ENCODE peak calls at places on chromosomes 5 and 9, in four cellular contexts. One of them, this sample, is unnamed.

GRCh38 chr5:164202338-164202737 is 696.9 kb downstream of the MAT2B start:
- DNase-seq in HuH-7: no peak
- DNase-seq in activated CD4-positive, alpha-beta T cell treated with anti-CD3 and anti-CD28 coated beads for 4 hours: no peak
- DNase-seq in body of pancreas: no peak
- DNase-seq in this sample: no peak

GRCh38 chr5:138934971-138935370 is 59.8 kb upstream of the LRRTM2 start:
- DNase-seq in activated CD4-positive, alpha-beta T cell treated with anti-CD3 and anti-CD28 coated beads for 4 hours: no peak
- DNase-seq in body of pancreas: no peak
- DNase-seq in HuH-7: no peak
- DNase-seq in this sample: no peak

GRCh38 chr5:119411291-119411934 is 40.9 kb upstream of the HSD17B4 start:
- DNase-seq in activated CD4-positive, alpha-beta T cell treated with anti-CD3 and anti-CD28 coated beads for 4 hours: no peak
- DNase-seq in HuH-7: no peak
- DNase-seq in body of pancreas: no peak
- DNase-seq in this sample: no peak

GRCh38 chr5:32071351-32071944 is 102.7 kb downstream of the GOLPH3 start:
- DNase-seq in HuH-7: no peak
- DNase-seq in activated CD4-positive, alpha-beta T cell treated with anti-CD3 and anti-CD28 coated beads for 4 hours: no peak
- DNase-seq in body of pancreas: no peak
- DNase-seq in this sample: no peak

GRCh38 chr5:171316258-171317121 is 7.4 kb downstream of the TLX3 start:
- DNase-seq in body of pancreas: peak
- DNase-seq in HuH-7: no peak
- DNase-seq in activated CD4-positive, alpha-beta T cell treated with anti-CD3 and anti-CD28 coated beads for 4 hours: no peak
- DNase-seq in this sample: no peak

GRCh38 chr5:76617675-76618074 is 5.5 kb downstream of the F2RL2 start:
- DNase-seq in HuH-7: no peak
- DNase-seq in activated CD4-positive, alpha-beta T cell treated with anti-CD3 and anti-CD28 coated beads for 4 hours: no peak
- DNase-seq in body of pancreas: no peak
- DNase-seq in this sample: no peak

GRCh38 chr5:97297063-97297715 is 114.1 kb upstream of the RIOK2 start:
- DNase-seq in HuH-7: peak
- DNase-seq in body of pancreas: no peak
- DNase-seq in activated CD4-positive, alpha-beta T cell treated with anti-CD3 and anti-CD28 coated beads for 4 hours: no peak
- DNase-seq in this sample: no peak

GRCh38 chr9:12643686-12644085 is 49.5 kb upstream of the TYRP1 start:
- DNase-seq in activated CD4-positive, alpha-beta T cell treated with anti-CD3 and anti-CD28 coated beads for 4 hours: no peak
- DNase-seq in body of pancreas: no peak
- DNase-seq in HuH-7: no peak
- DNase-seq in this sample: no peak

GRCh38 chr5:109411627-109412026 is 1.9 kb upstream of the PJA2 start:
- DNase-seq in body of pancreas: no peak
- DNase-seq in activated CD4-positive, alpha-beta T cell treated with anti-CD3 and anti-CD28 coated beads for 4 hours: no peak
- DNase-seq in HuH-7: no peak
- DNase-seq in this sample: no peak

GRCh38 chr5:124477577-124477976 is 268.9 kb downstream of the ZNF608 start:
- DNase-seq in activated CD4-positive, alpha-beta T cell treated with anti-CD3 and anti-CD28 coated beads for 4 hours: no peak
- DNase-seq in body of pancreas: no peak
- DNase-seq in HuH-7: no peak
- DNase-seq in this sample: no peak

GRCh38 chr5:1952021-1952420 is 69.3 kb upstream of the IRX4 start:
- DNase-seq in activated CD4-positive, alpha-beta T cell treated with anti-CD3 and anti-CD28 coated beads for 4 hours: no peak
- DNase-seq in body of pancreas: no peak
- DNase-seq in HuH-7: no peak
- DNase-seq in this sample: no peak

GRCh38 chr9:75186767-75187380 is 98.6 kb downstream of the OSTF1 start:
- DNase-seq in activated CD4-positive, alpha-beta T cell treated with anti-CD3 and anti-CD28 coated beads for 4 hours: no peak
- DNase-seq in HuH-7: no peak
- DNase-seq in body of pancreas: no peak
- DNase-seq in this sample: no peak

GRCh38 chr9:111832428-111832827 is 37.7 kb upstream of the SHOC1 start:
- DNase-seq in body of pancreas: no peak
- DNase-seq in activated CD4-positive, alpha-beta T cell treated with anti-CD3 and anti-CD28 coated beads for 4 hours: no peak
- DNase-seq in HuH-7: no peak
- DNase-seq in this sample: no peak

GRCh38 chr5:14038341-14038959 is 94.0 kb upstream of the DNAH5 start:
- DNase-seq in body of pancreas: no peak
- DNase-seq in activated CD4-positive, alpha-beta T cell treated with anti-CD3 and anti-CD28 coated beads for 4 hours: no peak
- DNase-seq in HuH-7: no peak
- DNase-seq in this sample: no peak

GRCh38 chr5:54610197-54610898 is 92.8 kb downstream of the SNX18 start:
- DNase-seq in activated CD4-positive, alpha-beta T cell treated with anti-CD3 and anti-CD28 coated beads for 4 hours: peak
- DNase-seq in HuH-7: no peak
- DNase-seq in body of pancreas: no peak
- DNase-seq in this sample: peak

GRCh38 chr9:22395585-22396205 is 50.9 kb upstream of the DMRTA1 start:
- DNase-seq in HuH-7: no peak
- DNase-seq in body of pancreas: no peak
- DNase-seq in activated CD4-positive, alpha-beta T cell treated with anti-CD3 and anti-CD28 coated beads for 4 hours: no peak
- DNase-seq in this sample: no peak

GRCh38 chr5:172312286-172312685 is 28.7 kb upstream of the UBTD2 start:
- DNase-seq in activated CD4-positive, alpha-beta T cell treated with anti-CD3 and anti-CD28 coated beads for 4 hours: no peak
- DNase-seq in body of pancreas: no peak
- DNase-seq in HuH-7: no peak
- DNase-seq in this sample: no peak

GRCh38 chr5:39236718-39237117 is 17.4 kb upstream of the FYB1 start:
- DNase-seq in body of pancreas: no peak
- DNase-seq in HuH-7: no peak
- DNase-seq in activated CD4-positive, alpha-beta T cell treated with anti-CD3 and anti-CD28 coated beads for 4 hours: no peak
- DNase-seq in this sample: no peak

GRCh38 chr9:108727580-108728056 is 128.2 kb downstream of the ACTL7B start:
- DNase-seq in activated CD4-positive, alpha-beta T cell treated with anti-CD3 and anti-CD28 coated beads for 4 hours: no peak
- DNase-seq in HuH-7: no peak
- DNase-seq in body of pancreas: peak
- DNase-seq in this sample: no peak

GRCh38 chr9:109745335-109746283 is 34.4 kb upstream of the PALM2AKAP2 start:
- DNase-seq in activated CD4-positive, alpha-beta T cell treated with anti-CD3 and anti-CD28 coated beads for 4 hours: no peak
- DNase-seq in body of pancreas: peak
- DNase-seq in HuH-7: no peak
- DNase-seq in this sample: no peak

GRCh38 chr5:137075163-137075970 is 423.8 kb downstream of the SPOCK1 start:
- DNase-seq in body of pancreas: peak
- DNase-seq in activated CD4-positive, alpha-beta T cell treated with anti-CD3 and anti-CD28 coated beads for 4 hours: no peak
- DNase-seq in HuH-7: peak
- DNase-seq in this sample: no peak

GRCh38 chr5:178426326-178427130 is 163.7 kb downstream of the COL23A1 start:
- DNase-seq in body of pancreas: no peak
- DNase-seq in HuH-7: no peak
- DNase-seq in activated CD4-positive, alpha-beta T cell treated with anti-CD3 and anti-CD28 coated beads for 4 hours: no peak
- DNase-seq in this sample: no peak

GRCh38 chr5:134149571-134150303 is 27.0 kb downstream of the SKP1 start:
- DNase-seq in HuH-7: peak
- DNase-seq in activated CD4-positive, alpha-beta T cell treated with anti-CD3 and anti-CD28 coated beads for 4 hours: no peak
- DNase-seq in body of pancreas: peak
- DNase-seq in this sample: no peak